ENCODE peak calls at places on chromosomes 1 and 21, in ten cellular contexts. R, A, L, Z, Y, X, C, T, M and U are unnamed samples.

GRCh38 chr1:29281531-29281930 is 45.2 kb downstream of the PTPRU start:
- DNase-seq in R (no peak), A (no peak), L (no peak), Z (no peak), Y (no peak), X (no peak), C (no peak), T (no peak), M (no peak), U (no peak)

GRCh38 chr1:116532698-116533424 is 38.0 kb downstream of the CD58 start:
- DNase-seq in R (no peak), A (no peak), L (no peak), Z (no peak), Y (no peak), X (no peak), C (no peak), T (no peak), M (no peak), U (no peak)

GRCh38 chr1:206979379-206980043 is 9.3 kb upstream of the FCAMR start:
- DNase-seq in R (peak; percentile 56), A (no peak), L (no peak), Z (peak; percentile 27), Y (peak; percentile 43), X (no peak), C (no peak), T (peak; percentile 41), M (no peak), U (no peak)

GRCh38 chr1:62428351-62428750 is 8.5 kb upstream of the USP1 start:
- DNase-seq in R (no peak), A (no peak), L (no peak), Z (peak; percentile 38), Y (no peak), X (no peak), C (no peak), T (no peak), M (no peak), U (no peak)

GRCh38 chr1:24978383-24979032 is 48.4 kb upstream of the RUNX3 start:
- DNase-seq in R (no peak), A (no peak), L (no peak), Z (no peak), Y (no peak), X (no peak), C (no peak), T (no peak), M (no peak), U (no peak)

GRCh38 chr1:66274634-66275033 is 259.3 kb upstream of the SGIP1 start:
- DNase-seq in R (no peak), A (no peak), L (no peak), Z (peak; percentile 55), Y (peak; percentile 82), X (no peak), C (no peak), T (peak; percentile 80), M (no peak), U (no peak)

GRCh38 chr21:45549670-45550463 is 7.6 kb upstream of the SLC19A1 start:
- DNase-seq in R (no peak), A (no peak), L (no peak), Z (no peak), Y (no peak), X (no peak), C (no peak), T (no peak), M (peak; percentile 36), U (no peak)

GRCh38 chr1:234980657-234981396 is 147.8 kb downstream of the TOMM20 start:
- DNase-seq in R (no peak), A (peak; percentile 74), L (peak; percentile 72), Z (peak; percentile 99), Y (peak; percentile 93), X (peak; percentile 63), C (no peak), T (peak; percentile 97), M (peak; percentile 89), U (peak; percentile 76)

GRCh38 chr1:39625462-39626273 is 13.8 kb downstream of the HEYL start:
- DNase-seq in R (no peak), A (peak; percentile 86), L (peak; percentile 43), Z (peak; percentile 16), Y (no peak), X (no peak), C (no peak), T (peak; percentile 53), M (peak; percentile 94), U (no peak)

DNA sequence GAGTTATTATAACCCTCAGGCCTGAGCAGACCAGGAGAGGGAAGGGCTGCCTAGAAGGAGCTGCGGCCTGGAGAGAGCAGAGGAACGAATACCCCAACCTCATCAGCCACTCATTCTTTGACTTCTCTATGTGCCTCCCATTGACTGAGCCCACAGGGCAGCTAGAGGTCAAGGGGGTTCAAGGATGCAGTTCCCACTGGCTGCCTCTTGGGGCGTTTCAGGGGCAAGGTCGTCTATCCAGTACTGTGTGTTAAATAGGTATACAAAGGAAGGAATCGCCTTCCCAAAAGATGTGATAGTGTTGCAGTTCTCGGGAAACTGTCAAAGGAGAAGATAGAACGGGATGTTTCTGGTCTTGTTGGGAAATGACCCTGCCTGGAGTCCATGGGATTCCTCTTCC is 250.6 kb downstream of the PRDM2 start:
- DNase-seq in R (peak; percentile 17), A (no peak), L (no peak), Z (no peak), Y (no peak), X (no peak), C (no peak), T (no peak), M (no peak), U (no peak)
- TF ChIP-seq CTCF in R (peak; percentile 41), A (no peak), L (no peak), Z (no peak), Y (no peak), X (no peak), C (peak; percentile 5), T (no peak), M (no peak), U (no peak)

GRCh38 chr1:46394108-46394871 is at the start of gene FAAH:
- DNase-seq in R (peak; percentile 92), A (peak; percentile 70), L (peak; percentile 85), Z (peak; percentile 56), Y (peak; percentile 27), X (peak; percentile 83), C (no peak), T (no peak), M (peak; percentile 59), U (no peak)

GRCh38 chr1:46393510-46393909 is 607 bp upstream of the FAAH start:
- DNase-seq in R (peak; percentile 79), A (no peak), L (no peak), Z (no peak), Y (no peak), X (no peak), C (no peak), T (no peak), M (no peak), U (no peak)

GRCh38 chr1:46396429-46397398 is 2.6 kb downstream of the FAAH start:
- DNase-seq in R (no peak), A (no peak), L (no peak), Z (no peak), Y (peak; percentile 46), X (no peak), C (no peak), T (peak; percentile 17), M (no peak), U (no peak)

GRCh38 chr1:46399307-46399706 is 5.2 kb downstream of the FAAH start:
- DNase-seq in R (no peak), A (no peak), L (no peak), Z (no peak), Y (no peak), X (no peak), C (no peak), T (no peak), M (no peak), U (no peak)

DNA sequence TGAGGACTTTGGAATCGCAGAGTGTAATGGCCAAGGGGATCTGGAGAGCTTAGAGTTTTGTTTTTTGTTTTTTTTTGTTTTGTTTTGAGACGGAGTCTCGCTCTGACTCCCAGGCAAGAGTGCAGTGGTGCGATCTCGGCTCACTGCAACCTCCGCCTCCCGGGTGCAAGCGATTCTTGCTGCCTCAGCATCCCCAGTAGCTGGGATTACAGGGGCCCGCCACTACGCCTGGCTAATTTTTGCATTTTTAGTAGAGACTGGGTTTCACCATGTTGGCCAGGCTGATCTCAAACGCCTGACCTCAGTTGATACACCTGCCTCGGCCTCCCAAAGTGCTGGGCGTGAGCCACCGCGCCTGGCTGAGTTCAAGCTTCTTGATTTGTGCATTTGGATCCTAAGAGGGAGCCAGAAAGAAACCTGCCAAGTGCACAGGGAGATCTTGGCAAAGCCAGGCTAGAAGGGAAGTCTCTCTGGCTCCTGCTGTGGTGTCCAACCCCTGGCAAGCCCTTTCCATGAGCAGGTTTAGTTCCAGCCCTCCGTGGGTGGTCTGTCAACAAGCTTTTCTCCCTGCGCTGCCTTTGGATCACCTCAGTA is 852 bp downstream of the FAAH start:
- DNase-seq in R (peak; percentile 57), A (no peak), L (no peak), Z (no peak), Y (no peak), X (no peak), C (no peak), T (no peak), M (no peak), U (no peak)
- H3K36me3 ChIP-seq in R (no peaks in the 10 kb centered on the region), A (no peaks in the 10 kb centered on the region), L (no peaks in the 10 kb centered on the region), Z (no peaks in the 10 kb centered on the region), Y (no peaks in the 10 kb centered on the region), X (no peaks in the 10 kb centered on the region), C (no peaks in the 10 kb centered on the region), T (no peaks in the 10 kb centered on the region), M (no peaks in the 10 kb centered on the region), U (no peaks in the 10 kb centered on the region)

GRCh38 chr1:46497020-46497419 is 7.4 kb downstream of the DMBX1 start:
- DNase-seq in R (no peak), A (no peak), L (no peak), Z (no peak), Y (no peak), X (no peak), C (no peak), T (no peak), M (no peak), U (no peak)
- H3K27me3 ChIP-seq in R (peaks cover 92% of the 10 kb centered on the region), A (peaks cover 3% of the 10 kb centered on the region), L (peaks cover 54% of the 10 kb centered on the region), Z (peaks cover 21% of the 10 kb centered on the region), Y (peaks cover 16% of the 10 kb centered on the region), X (no peaks in the 10 kb centered on the region), C (peaks cover 43% of the 10 kb centered on the region), T (peaks cover 77% of the 10 kb centered on the region), M (peaks cover 61% of the 10 kb centered on the region), U (peaks cover 39% of the 10 kb centered on the region)

GRCh38 chr1:4170953-4171352 is 270.9 kb upstream of the C1orf174 start:
- DNase-seq in R (no peak), A (no peak), L (no peak), Z (no peak), Y (no peak), X (no peak), C (no peak), T (no peak), M (no peak), U (no peak)

GRCh38 chr1:4170548-4170947 is 270.5 kb upstream of the C1orf174 start:
- DNase-seq in R (no peak), A (no peak), L (no peak), Z (no peak), Y (no peak), X (no peak), C (no peak), T (no peak), M (no peak), U (no peak)

GRCh38 chr1:4169991-4170390 is 269.9 kb upstream of the C1orf174 start:
- DNase-seq in R (no peak), A (no peak), L (no peak), Z (no peak), Y (no peak), X (no peak), C (no peak), T (no peak), M (no peak), U (no peak)

GRCh38 chr1:4165901-4166300 is 265.8 kb upstream of the C1orf174 start:
- DNase-seq in R (no peak), A (no peak), L (no peak), Z (no peak), Y (no peak), X (no peak), C (no peak), T (no peak), M (no peak), U (no peak)

GRCh38 chr1:4166711-4167110 is 266.6 kb upstream of the C1orf174 start:
- DNase-seq in R (no peak), A (no peak), L (no peak), Z (no peak), Y (no peak), X (no peak), C (no peak), T (no peak), M (no peak), U (no peak)
- TF ChIP-seq CTCF in R (no peak), A (no peak), L (no peak), Z (no peak), Y (no peak), X (no peak), C (no peak), T (no peak), M (no peak), U (no peak)